ENCODE peak calls at places on chromosomes 1 and 21, in seven cellular contexts. L is K562, Q is H1, O is HCT116, I is SK-N-SH, X is HepG2, B is GM12878. N is an unnamed sample.

GRCh38 chr1:19664453-19665043 is at the start of gene HTR6:
- DNase-seq in O (no peak), B (no peak), Q (no peak), I (peak), L (peak), X (no peak), N (no peak)

GRCh38 chr1:58994664-58995063 is 210.8 kb upstream of the JUN start:
- DNase-seq in X (no peak), O (no peak), I (no peak), L (no peak), Q (no peak), B (no peak), N (no peak)

GRCh38 chr1:84862810-84863251 is 30.2 kb downstream of the LPAR3 start:
- DNase-seq in X (no peak), B (peak), I (no peak), L (no peak), Q (no peak), O (no peak), N (no peak)

GRCh38 chr21:38951095-38951745 is 145.5 kb downstream of the ETS2 start:
- DNase-seq in L (no peak), O (no peak), B (no peak), I (no peak), Q (no peak), X (no peak), N (no peak)

GRCh38 chr1:2375923-2376260 is 15.5 kb downstream of the MORN1 start:
- DNase-seq in B (no peak), Q (no peak), O (no peak), X (no peak), I (no peak), L (no peak), N (no peak)

GRCh38 chr1:210477328-210477924 is 148.7 kb downstream of the HHAT start:
- DNase-seq in X (no peak), L (no peak), O (peak), Q (no peak), B (no peak), I (no peak), N (peak)

GRCh38 chr1:59072017-59072947 is 224.6 kb upstream of the FGGY start:
- DNase-seq in I (no peak), O (no peak), X (no peak), B (no peak), L (no peak), Q (no peak), N (no peak)

GRCh38 chr1:99619583-99619982 is 26.3 kb upstream of the PALMD start:
- DNase-seq in O (no peak), X (no peak), I (no peak), Q (no peak), B (no peak), L (no peak), N (no peak)

GRCh38 chr1:2380816-2381591 is 10.3 kb downstream of the MORN1 start:
- DNase-seq in Q (no peak), O (no peak), I (no peak), B (no peak), L (no peak), X (no peak), N (no peak)

GRCh38 chr1:53431244-53431643 is 28.0 kb upstream of the DMRTB1 start:
- DNase-seq in O (no peak), Q (no peak), X (no peak), L (no peak), B (no peak), I (no peak), N (no peak)

GRCh38 chr1:115300087-115300856 is 37.8 kb downstream of the NGF start:
- DNase-seq in O (no peak), Q (no peak), B (no peak), L (no peak), I (no peak), X (no peak), N (no peak)

GRCh38 chr1:110258734-110259133 is 48.6 kb downstream of the KCNC4 start:
- DNase-seq in O (no peak), I (peak), L (no peak), Q (no peak), X (no peak), B (no peak), N (no peak)
- TF ChIP-seq JUND in O (no peak), I (no peak), L (no peak), Q (no peak), X (no peak), B (no peak), N (no peak)

GRCh38 chr1:109083495-109083894 is 7.1 kb upstream of the TMEM167B start:
- DNase-seq in B (no peak), I (no peak), L (no peak), X (no peak), Q (no peak), O (no peak), N (no peak)

GRCh38 chr1:109079240-109079622 is 3.4 kb upstream of the TAF13 start:
- DNase-seq in I (no peak), O (no peak), L (no peak), B (no peak), X (no peak), Q (no peak), N (no peak)

GRCh38 chr1:109080441-109081082 is 4.8 kb upstream of the TAF13 start:
- DNase-seq in Q (no peak), L (no peak), X (no peak), O (no peak), B (no peak), I (no peak), N (no peak)

GRCh38 chr1:109084563-109085517 is 5.7 kb upstream of the TMEM167B start:
- DNase-seq in L (no peak), I (no peak), X (peak), Q (no peak), O (no peak), B (no peak), N (no peak)

GRCh38 chr1:109083923-109084322 is 6.6 kb upstream of the TMEM167B start:
- DNase-seq in L (no peak), X (peak), Q (no peak), I (no peak), B (no peak), O (no peak), N (no peak)
- TF ChIP-seq JUND in L (no peak), X (no peak), Q (no peak), I (no peak), B (no peak), O (no peak), N (no peak)

GRCh38 chr1:117821782-117822447 is 107.5 kb downstream of the GDAP2 start:
- DNase-seq in I (no peak), L (no peak), X (peak), B (no peak), Q (no peak), O (peak), N (no peak)
- TF ChIP-seq JUND in I (peak), L (peak), X (no peak), B (no peak), Q (no peak), O (no peak), N (no peak)

GRCh38 chr21:46111857-46112730 is 14.2 kb downstream of the COL6A2 start:
- DNase-seq in O (no peak), L (no peak), I (peak), Q (no peak), X (no peak), B (no peak), N (no peak)
- TF ChIP-seq JUND in O (no peak), L (no peak), I (no peak), Q (no peak), X (no peak), B (no peak), N (no peak)

GRCh38 chr1:48019714-48020315 is 22.6 kb upstream of the TRABD2B start:
- DNase-seq in I (no peak), Q (no peak), X (no peak), L (no peak), O (no peak), B (no peak), N (no peak)
- TF ChIP-seq JUND in I (no peak), Q (no peak), X (no peak), L (no peak), O (no peak), B (no peak), N (no peak)

GRCh38 chr1:230105754-230106625 is 39.0 kb downstream of the GALNT2 start:
- DNase-seq in X (peak), L (no peak), Q (no peak), O (peak), I (no peak), B (peak), N (no peak)
- TF ChIP-seq JUND in X (peak), L (no peak), Q (no peak), O (peak), I (no peak), B (no peak), N (no peak)

DNA sequence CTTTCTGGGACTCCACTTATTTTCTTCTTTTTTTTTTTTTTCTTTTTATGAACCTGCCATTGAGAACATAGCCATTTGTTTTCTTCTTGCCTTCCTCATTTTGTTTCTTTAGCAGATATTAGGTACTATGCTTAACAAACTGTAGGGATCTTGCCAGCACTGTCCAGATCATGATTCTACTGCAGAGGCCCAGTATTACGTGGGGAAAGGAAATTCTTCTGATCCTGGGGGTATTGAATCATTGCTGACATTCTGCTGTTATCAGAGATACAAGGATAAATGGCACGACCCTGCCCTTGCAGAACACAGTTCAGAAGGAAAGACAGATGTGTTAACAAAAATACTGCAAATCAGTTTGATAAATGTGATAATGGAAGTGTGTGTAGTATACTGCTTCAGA is 56.2 kb downstream of the BTBD8 start:
- DNase-seq in Q (no peak), X (no peak), L (no peak), I (no peak), B (no peak), O (no peak), N (no peak)
- TF ChIP-seq JUND in Q (no peak), X (no peak), L (no peak), I (no peak), B (no peak), O (no peak), N (no peak)

GRCh38 chr1:57674803-57675202 is 250.9 kb upstream of the DAB1 start:
- DNase-seq in Q (no peak), O (no peak), B (no peak), I (no peak), L (no peak), X (no peak), N (no peak)
- TF ChIP-seq JUND in Q (no peak), O (no peak), B (no peak), I (no peak), L (no peak), X (no peak), N (no peak)

GRCh38 chr1:46132529-46133180 is at the start of gene PIK3R3:
- DNase-seq in L (peak), Q (peak), B (peak), O (peak), I (peak), X (peak), N (peak)
- TF ChIP-seq JUND in L (peak), Q (peak), B (peak), O (peak), I (peak), X (peak), N (peak)